ENCODE peak calls at places on chromosomes 2 and 18, in four cellular contexts. J is IMR-90, G is ovary, X is lower leg skin. A is an unnamed sample.

GRCh38 chr18:79901665-79902064 is 49.8 kb downstream of the SLC66A2 start:
- DNase-seq in J (no peak), G (no peak), X (no peak), A (no peak)

GRCh38 chr2:146801886-146802285 is 1042.9 kb upstream of the ACVR2A start:
- DNase-seq in J (no peak), G (no peak), X (no peak), A (no peak)

GRCh38 chr18:35473562-35473961 is 24.2 kb downstream of the INO80C start:
- DNase-seq in J (no peak), G (no peak), X (no peak), A (no peak)

GRCh38 chr2:153287109-153287801 is 191.3 kb downstream of the RPRM start:
- DNase-seq in J (no peak), G (no peak), X (no peak), A (no peak)

GRCh38 chr2:144252694-144253093 is 267.2 kb downstream of the ZEB2 start:
- DNase-seq in J (no peak), G (no peak), X (no peak), A (no peak)

GRCh38 chr2:19355416-19355821 is 3.0 kb downstream of the OSR1 start:
- DNase-seq in J (peak; percentile 35), G (no peak), X (no peak), A (no peak)

GRCh38 chr2:53827398-53828175 is 32.2 kb downstream of the GPR75 start:
- DNase-seq in J (peak; percentile 18), G (no peak), X (no peak), A (no peak)

GRCh38 chr2:40243581-40243980 is 208.3 kb downstream of the SLC8A1 start:
- DNase-seq in J (peak; percentile 91), G (no peak), X (no peak), A (no peak)

GRCh38 chr2:101473911-101474751 is 781 bp downstream of the RFX8 start:
- DNase-seq in J (peak; percentile 45), G (peak; percentile 70), X (no peak), A (no peak)

GRCh38 chr2:104863585-104864279 is 9.8 kb downstream of the POU3F3 start:
- DNase-seq in J (no peak), G (no peak), X (no peak), A (no peak)

DNA sequence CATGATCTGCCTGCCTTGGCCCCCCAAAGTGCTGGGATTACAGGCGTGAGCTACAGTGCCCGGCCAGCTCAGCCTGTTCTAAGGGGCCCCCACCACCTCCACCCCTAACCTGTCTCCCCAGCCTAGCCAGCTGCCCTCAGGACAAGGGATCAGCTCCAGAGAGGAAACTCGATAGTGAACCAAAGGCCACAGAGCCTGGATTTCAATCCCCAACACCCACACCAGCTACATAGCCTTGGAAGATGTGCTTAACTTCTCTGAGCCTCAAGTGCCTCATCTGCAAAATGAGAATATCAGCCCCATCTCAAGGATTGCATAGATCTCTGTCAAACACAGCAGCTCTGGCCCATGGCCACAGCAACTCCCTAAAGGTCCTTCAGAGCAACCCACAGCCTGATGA is 32.0 kb downstream of the BIN1 start:
- DNase-seq in J (no peak), G (no peak), X (no peak), A (no peak)
- TF ChIP-seq POLR2A in J (no peak), G (no peak), X (no peak), A (no peak)

GRCh38 chr2:74457549-74458131 is 598 bp upstream of the WBP1 start:
- DNase-seq in J (no peak), G (peak; percentile 72), X (peak; percentile 57), A (no peak)
- TF ChIP-seq POLR2A in J (no peak), G (peak; percentile 56), X (no peak), A (peak; percentile 25)

DNA sequence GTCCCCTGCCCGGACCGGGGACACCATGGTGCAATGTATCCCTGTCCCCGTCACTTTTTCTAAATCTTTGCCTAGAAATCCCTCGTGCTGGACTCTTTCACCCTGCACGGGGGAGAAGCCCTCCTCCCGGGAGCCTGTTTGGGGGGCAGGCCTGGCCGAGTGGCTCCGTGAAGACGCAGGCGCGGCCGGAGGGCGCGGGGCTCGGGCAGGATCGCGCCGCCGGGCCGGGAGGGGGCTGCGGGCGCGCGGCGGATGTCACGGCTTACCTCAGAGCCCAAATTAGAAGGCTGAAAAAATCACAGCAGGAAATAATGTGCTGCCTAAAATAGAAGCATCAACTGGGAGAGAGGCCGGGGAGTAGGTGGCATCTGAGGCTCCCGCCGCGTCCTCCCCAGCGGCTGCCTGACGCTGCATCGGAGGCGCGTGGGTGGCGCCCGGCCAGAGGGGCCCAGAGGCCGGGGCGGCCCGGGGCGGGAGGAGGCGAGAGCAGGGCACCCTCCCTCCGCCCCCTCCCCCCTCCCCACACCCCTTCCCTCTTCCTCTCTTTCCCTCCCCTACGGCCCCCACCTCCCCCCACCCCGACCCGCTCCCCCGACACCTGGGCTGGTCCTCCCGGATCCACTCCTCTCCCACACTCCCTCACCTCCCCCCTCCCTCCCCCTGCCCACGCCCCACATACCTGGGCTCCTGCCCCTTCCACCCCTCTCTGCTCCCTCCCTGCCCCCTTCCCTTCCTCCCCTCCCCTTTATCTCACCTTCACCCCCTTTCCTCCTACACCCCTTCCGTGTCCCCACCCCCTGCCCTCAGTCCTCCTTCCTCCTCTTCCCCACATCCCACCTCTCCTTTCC is 51.9 kb downstream of the SLC4A1AP start:
- DNase-seq in J (peak; percentile 69), G (peak; percentile 79), X (no peak), A (no peak)
- TF ChIP-seq POLR2A in J (peak; percentile 28), G (peak; percentile 45), X (no peak), A (peak; percentile 14)

DNA sequence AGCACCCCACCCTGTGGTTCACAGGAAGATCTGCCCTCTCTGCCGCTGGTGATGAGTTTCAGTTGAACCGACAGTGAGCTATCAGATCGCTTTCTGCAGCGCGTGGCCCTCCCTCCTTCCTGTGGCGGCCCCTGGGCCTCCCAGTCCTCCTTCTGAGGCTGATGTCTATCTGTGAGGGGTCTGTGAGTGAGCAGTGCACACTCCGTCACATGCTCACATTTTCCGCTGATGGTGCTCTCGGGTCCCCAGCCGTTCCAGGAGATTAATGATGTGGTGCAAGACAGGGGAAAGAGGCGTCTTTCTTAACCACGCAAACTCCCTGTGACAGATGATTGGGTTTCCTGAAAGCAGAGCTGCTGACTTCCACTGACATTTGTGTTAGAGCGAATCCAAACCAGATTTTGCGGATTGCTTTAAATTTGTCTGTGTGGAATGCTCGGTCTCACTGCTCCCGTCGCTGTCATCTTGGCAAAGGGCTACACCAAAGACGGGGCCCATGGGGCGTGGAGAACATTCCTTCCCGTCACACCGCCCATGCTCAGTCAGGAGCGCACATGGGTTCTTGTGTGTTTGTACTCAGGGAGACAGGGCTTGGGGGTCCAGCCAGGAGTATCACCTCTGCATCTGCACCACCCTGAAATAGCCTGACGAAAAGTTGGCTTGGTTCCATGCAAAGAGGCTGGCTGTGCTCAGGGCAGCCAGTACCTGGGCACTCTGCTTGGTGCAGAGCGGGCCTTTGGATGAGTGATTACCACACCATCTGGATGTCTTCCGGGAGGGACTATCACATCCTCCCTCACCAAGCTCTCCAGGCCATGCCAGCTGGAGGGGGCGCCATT is 154.7 kb upstream of the HS6ST1 start:
- DNase-seq in J (peak; percentile 62), G (no peak), X (peak; percentile 62), A (no peak)
- TF ChIP-seq POLR2A in J (no peak), G (no peak), X (no peak), A (no peak)

GRCh38 chr2:17538022-17538843 is 2.3 kb upstream of the VSNL1 start:
- DNase-seq in J (peak; percentile 20), G (no peak), X (no peak), A (no peak)

GRCh38 chr2:17539993-17540812 is at the start of gene VSNL1:
- DNase-seq in J (peak; percentile 68), G (peak; percentile 85), X (peak; percentile 55), A (no peak)

GRCh38 chr2:17540813-17541513 is 467 bp downstream of the VSNL1 start:
- DNase-seq in J (no peak), G (no peak), X (no peak), A (no peak)

GRCh38 chr2:17539596-17539992 is 902 bp upstream of the VSNL1 start:
- DNase-seq in J (no peak), G (no peak), X (no peak), A (no peak)

GRCh38 chr2:17538844-17539554 is 1.5 kb upstream of the VSNL1 start:
- DNase-seq in J (peak; percentile 41), G (peak; percentile 56), X (peak; percentile 61), A (no peak)
- TF ChIP-seq POLR2A in J (no peak), G (no peak), X (no peak), A (no peak)

GRCh38 chr2:84459028-84459943 is at the start of gene SUCLG1:
- DNase-seq in J (peak; percentile 73), G (peak; percentile 84), X (peak; percentile 84), A (peak; percentile 80)
- TF ChIP-seq POLR2A in J (peak; percentile 74), G (peak; percentile 34), X (no peak), A (peak; percentile 71)

GRCh38 chr2:239119346-239120126 is 271.7 kb downstream of the TWIST2 start:
- DNase-seq in J (no peak), G (no peak), X (no peak), A (no peak)
- TF ChIP-seq POLR2A in J (no peak), G (no peak), X (no peak), A (no peak)